ENCODE peak calls at places on chromosomes 3 and 15, in six cellular contexts. L, N, H, T, W and D are unnamed samples.

GRCh38 chr3:71680588-71680987 is 44.6 kb downstream of the EIF4E3 start:
- DNase-seq in L (no peak), T (no peak), H (no peak), N (no peak), W (peak), D (no peak)

GRCh38 chr3:48945856-48946549 is 27.4 kb downstream of the ARIH2 start:
- DNase-seq in L (no peak), N (no peak), H (no peak), W (no peak), T (no peak), D (no peak)

GRCh38 chr15:36109943-36110658 is 469.3 kb upstream of the CDIN1 start:
- DNase-seq in N (no peak), L (no peak), W (peak), H (no peak), T (no peak), D (no peak)

GRCh38 chr15:95286911-95287769 is 1043.4 kb upstream of the NR2F2 start:
- DNase-seq in T (peak), N (no peak), L (no peak), H (no peak), W (no peak), D (no peak)

GRCh38 chr3:156749244-156749643 is 74.9 kb downstream of the TIPARP start:
- DNase-seq in T (no peak), L (peak), H (no peak), W (no peak), N (no peak), D (no peak)

GRCh38 chr15:52100807-52101206 is 11.8 kb downstream of the BCL2L10 start:
- DNase-seq in N (no peak), W (peak), H (peak), T (peak), L (no peak), D (no peak)

GRCh38 chr3:4575413-4575812 is 82.3 kb downstream of the ITPR1 start:
- DNase-seq in N (no peak), W (peak), H (no peak), T (no peak), L (no peak), D (no peak)

GRCh38 chr3:84066920-84067319 is 891.9 kb upstream of the CADM2 start:
- DNase-seq in W (no peak), N (no peak), T (no peak), L (no peak), H (no peak), D (no peak)

GRCh38 chr15:33766329-33766728 is 202.0 kb upstream of the CHRM5 start:
- DNase-seq in N (no peak), W (peak), T (no peak), H (no peak), L (no peak), D (no peak)

DNA sequence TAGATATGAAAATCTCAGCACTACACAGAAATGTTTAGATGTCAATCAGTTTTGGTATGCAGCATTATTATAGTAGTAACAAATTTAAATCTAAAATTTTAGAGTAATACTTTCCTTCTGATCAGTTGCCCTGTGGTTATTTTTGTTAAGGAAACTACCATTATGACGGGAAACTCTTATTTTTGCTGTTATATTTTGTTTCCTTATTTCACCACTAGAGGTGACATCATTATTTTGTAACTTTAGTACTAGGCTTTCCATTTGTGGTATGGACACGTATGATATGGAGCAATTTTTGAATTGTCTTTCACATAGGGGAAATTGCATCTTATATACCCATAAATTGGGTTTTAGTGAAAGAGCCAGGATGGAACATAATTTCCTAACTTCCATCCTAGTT is 19.6 kb upstream of the PPP4R2 start:
- DNase-seq in H (peak), L (no peak), T (no peak), N (no peak), W (no peak), D (no peak)
- TF ChIP-seq CTCF in H (no peak), L (no peak), T (no peak), N (peak), W (peak), D (peak)

DNA sequence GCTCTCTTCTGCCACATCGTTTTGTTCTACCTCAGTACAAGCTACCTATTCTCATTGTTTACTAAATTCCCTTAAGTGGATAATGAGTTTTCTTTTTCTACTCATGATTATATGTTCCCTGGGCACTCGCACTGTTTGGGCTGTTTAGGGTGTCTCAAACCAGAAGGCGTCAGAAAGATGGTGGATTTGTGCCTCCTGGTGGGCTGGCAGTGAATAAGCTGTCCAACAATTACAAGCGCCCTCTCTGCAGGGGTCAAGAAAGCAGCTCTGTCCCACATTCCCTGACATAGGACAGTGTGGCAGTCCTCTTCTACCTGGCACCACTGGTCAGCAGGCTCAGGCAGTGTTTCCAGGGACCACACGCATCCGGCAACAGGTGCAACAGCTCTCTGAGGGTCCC is 173.4 kb upstream of the PPP2R3A start:
- DNase-seq in N (no peak), T (no peak), H (no peak), L (no peak), W (no peak), D (no peak)
- TF ChIP-seq CTCF in N (no peak), T (peak), H (peak), L (no peak), W (peak), D (peak)

GRCh38 chr3:16600771-16601538 is 4.3 kb downstream of the DAZL start:
- DNase-seq in H (no peak), L (peak), N (peak), T (no peak), W (peak), D (no peak)

GRCh38 chr3:16599694-16600093 is 5.5 kb downstream of the DAZL start:
- DNase-seq in H (no peak), N (no peak), T (no peak), W (no peak), L (no peak), D (no peak)

GRCh38 chr3:16596352-16597032 is 8.7 kb downstream of the DAZL start:
- DNase-seq in T (no peak), W (no peak), L (no peak), N (no peak), H (peak), D (no peak)

GRCh38 chr3:16589867-16590624 is 15.2 kb downstream of the DAZL start:
- DNase-seq in H (peak), W (no peak), T (peak), L (no peak), N (no peak), D (no peak)

DNA sequence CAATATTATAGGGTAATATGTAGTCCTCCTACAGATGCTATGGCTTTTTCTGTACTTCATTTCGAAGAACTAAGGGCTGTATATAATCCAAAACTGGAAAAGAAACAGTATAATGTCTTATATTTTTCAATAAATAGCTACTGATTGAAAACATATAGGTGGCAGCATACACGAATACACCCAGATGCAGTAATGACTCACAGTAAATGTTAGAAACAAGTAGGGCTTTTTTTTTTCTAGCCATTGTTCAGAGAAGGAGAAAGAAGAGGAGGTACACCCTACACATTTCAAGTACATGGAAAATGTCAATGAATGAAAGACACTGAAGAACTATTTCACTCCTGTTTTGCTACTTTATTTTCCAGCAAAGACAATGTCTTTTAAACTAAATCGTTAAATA is 9.4 kb downstream of the DAZL start:
- DNase-seq in T (no peak), N (no peak), W (peak), H (no peak), L (no peak), D (no peak)
- TF ChIP-seq CTCF in T (no peak), N (no peak), W (peak), H (no peak), L (no peak), D (peak)

GRCh38 chr3:99634881-99635280 is 3.5 kb upstream of the COL8A1 start:
- DNase-seq in T (no peak), L (no peak), N (no peak), W (peak), H (no peak), D (no peak)

GRCh38 chr3:99637381-99638111 is 848 bp upstream of the COL8A1 start:
- DNase-seq in H (no peak), L (peak), W (peak), N (no peak), T (no peak), D (no peak)

GRCh38 chr3:99638244-99638948 is at the start of gene COL8A1:
- DNase-seq in W (peak), L (peak), H (no peak), N (no peak), T (no peak), D (peak)

GRCh38 chr3:99635348-99635747 is 3.0 kb upstream of the COL8A1 start:
- DNase-seq in T (no peak), W (no peak), N (no peak), L (no peak), H (no peak), D (no peak)

DNA sequence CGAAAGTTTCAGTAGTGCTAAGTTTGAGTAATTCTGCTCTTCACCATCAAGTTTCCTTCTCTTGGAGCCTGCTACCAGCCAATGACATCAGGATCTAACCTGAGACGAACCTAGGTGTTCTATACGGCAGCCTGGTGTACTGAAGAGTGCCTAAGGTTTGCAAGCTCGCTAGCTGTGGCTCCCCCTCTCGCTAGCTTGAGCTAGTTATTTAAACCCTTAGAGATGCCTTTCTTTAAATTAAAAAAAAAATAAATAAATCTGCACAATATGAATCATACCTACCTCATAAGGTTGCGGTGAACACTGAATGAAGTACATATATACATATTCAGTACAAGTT is 1.4 kb upstream of the COL8A1 start:
- DNase-seq in L (no peak), H (no peak), T (no peak), N (no peak), W (peak), D (no peak)
- TF ChIP-seq CTCF in L (peak), H (no peak), T (no peak), N (no peak), W (peak), D (peak)

GRCh38 chr3:126348308-126348920 is 8.8 kb downstream of the KLF15 start:
- DNase-seq in N (no peak), W (no peak), L (no peak), T (no peak), H (no peak), D (no peak)
- TF ChIP-seq CTCF in N (no peak), W (peak), L (peak), T (peak), H (peak), D (peak)

GRCh38 chr15:88802991-88803240 is 320 bp upstream of the ACAN start:
- DNase-seq in H (no peak), T (no peak), W (no peak), L (no peak), N (no peak), D (no peak)

GRCh38 chr15:88803241-88803919 is at the start of gene ACAN:
- DNase-seq in T (no peak), H (no peak), N (no peak), L (peak), W (no peak), D (no peak)

GRCh38 chr15:88803920-88804247 is 648 bp downstream of the ACAN start:
- DNase-seq in L (no peak), W (no peak), H (no peak), T (no peak), N (no peak), D (no peak)

GRCh38 chr15:88804257-88804656 is 1.0 kb downstream of the ACAN start:
- DNase-seq in H (no peak), L (no peak), N (no peak), T (no peak), W (no peak), D (no peak)

DNA sequence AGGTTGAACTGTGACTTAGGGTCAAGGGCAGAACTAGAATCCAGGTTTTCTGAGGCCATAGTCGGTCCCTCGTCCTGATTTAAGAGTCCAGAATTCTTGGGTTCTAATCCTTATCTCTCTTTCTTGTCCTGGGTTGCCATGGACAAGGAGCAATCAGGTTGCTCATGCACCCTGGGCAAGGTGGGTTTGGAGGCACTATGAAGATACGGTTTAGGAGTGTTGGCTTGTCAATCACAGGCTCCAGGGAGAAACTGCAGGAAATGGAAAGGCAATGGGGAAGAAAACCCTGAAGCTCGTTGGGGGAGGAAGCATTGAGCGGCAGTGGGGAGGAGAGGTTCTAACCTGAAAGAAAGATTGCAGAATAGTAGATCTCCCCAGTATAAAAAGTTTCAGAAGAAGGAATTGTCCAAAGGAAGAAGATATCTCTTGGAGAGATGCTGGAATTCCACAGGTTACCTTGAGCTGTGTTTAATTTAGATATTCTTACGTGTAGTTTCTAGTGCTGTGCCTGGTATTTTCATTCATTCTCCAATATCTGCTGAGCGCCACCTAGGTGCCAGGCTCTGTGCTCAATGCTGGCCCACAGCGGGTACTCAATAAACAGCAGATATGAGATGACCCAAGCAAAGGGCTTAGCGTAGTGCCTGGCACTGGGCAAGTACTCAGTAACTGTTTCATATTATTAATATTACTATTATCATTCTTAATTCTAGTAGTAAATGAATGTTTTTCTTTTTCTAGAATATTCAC is 2.0 kb downstream of the ACAN start:
- DNase-seq in N (no peak), L (no peak), H (no peak), T (no peak), W (no peak), D (no peak)
- TF ChIP-seq CTCF in N (no peak), L (no peak), H (peak), T (peak), W (peak), D (peak)

DNA sequence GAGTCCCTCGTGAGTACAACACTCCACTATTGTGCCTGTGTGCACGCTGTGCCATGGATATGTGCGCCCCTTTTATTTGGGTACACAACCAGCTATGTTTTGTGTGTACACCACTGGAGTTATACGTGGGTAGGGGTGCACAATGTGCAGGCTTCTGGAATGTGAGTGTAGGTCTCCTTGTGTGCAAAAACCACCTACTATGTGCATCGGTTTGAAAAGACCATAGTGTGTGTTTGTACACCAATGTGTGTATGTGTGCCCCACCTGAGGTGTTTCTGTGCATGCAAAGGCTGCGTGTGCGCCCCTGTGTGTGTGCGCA is 86.4 kb upstream of the ALDH1L1 start:
- DNase-seq in L (no peak), W (no peak), T (no peak), N (no peak), H (no peak), D (no peak)
- TF ChIP-seq CTCF in L (no peak), W (no peak), T (no peak), N (no peak), H (no peak), D (no peak)